ENCODE peak calls at places on chromosomes 4 and X, in eight cellular contexts. J, S, W, O, L, K, U and X are unnamed samples.

GRCh38 chr4:87103691-87104187 is 116.7 kb downstream of the KLHL8 start:
- DNase-seq in J (peak; percentile 9), S (no peak), W (peak; percentile 93), O (no peak), L (peak; percentile 84), K (no peak), U (no peak), X (peak; percentile 56)

GRCh38 chrX:37998586-37999267 is 7.6 kb upstream of the SYTL5 start:
- DNase-seq in J (no peak), S (no peak), W (peak; percentile 83), O (no peak), L (peak; percentile 80), K (no peak), U (no peak), X (no peak)

GRCh38 chr4:127000090-127000489 is 632.7 kb upstream of the INTU start:
- DNase-seq in J (no peak), S (no peak), W (no peak), O (no peak), L (peak; percentile 59), K (no peak), U (no peak), X (no peak)

GRCh38 chrX:108285361-108285760 is 152.9 kb downstream of the COL4A6 start:
- DNase-seq in J (no peak), S (no peak), W (no peak), O (no peak), L (no peak), K (no peak), U (no peak), X (no peak)

GRCh38 chr4:173199553-173199952 is 30.9 kb downstream of the GALNT7 start:
- DNase-seq in J (no peak), S (no peak), W (no peak), O (no peak), L (no peak), K (no peak), U (no peak), X (no peak)

GRCh38 chr4:16676247-16676646 is 222.2 kb downstream of the LDB2 start:
- DNase-seq in J (no peak), S (peak; percentile 13), W (no peak), O (no peak), L (no peak), K (no peak), U (no peak), X (no peak)

GRCh38 chr4:7101692-7102515 is 34.0 kb upstream of the GRPEL1 start:
- DNase-seq in J (peak; percentile 73), S (peak; percentile 75), W (peak; percentile 59), O (peak; percentile 80), L (peak; percentile 60), K (peak; percentile 83), U (peak; percentile 83), X (no peak)

GRCh38 chrX:114519524-114519923 is 64.4 kb upstream of the HTR2C start:
- DNase-seq in J (no peak), S (no peak), W (no peak), O (no peak), L (no peak), K (no peak), U (no peak), X (no peak)

GRCh38 chr4:15478724-15479088 is 9.0 kb downstream of the CC2D2A start:
- DNase-seq in J (no peak), S (no peak), W (no peak), O (no peak), L (no peak), K (no peak), U (no peak), X (no peak)

GRCh38 chrX:70219938-70220764 is 14.3 kb upstream of the AWAT1 start:
- DNase-seq in J (no peak), S (no peak), W (peak; percentile 84), O (peak; percentile 45), L (peak; percentile 1), K (no peak), U (no peak), X (peak; percentile 95)

GRCh38 chr4:56655627-56656345 is 25.3 kb downstream of the HOPX start:
- DNase-seq in J (no peak), S (peak; percentile 26), W (peak; percentile 29), O (no peak), L (no peak), K (no peak), U (no peak), X (no peak)

GRCh38 chrX:116267511-116268040 is 97.0 kb downstream of the AGTR2 start:
- DNase-seq in J (peak; percentile 12), S (no peak), W (no peak), O (no peak), L (no peak), K (no peak), U (no peak), X (no peak)

GRCh38 chrX:13220916-13221315 is 98.9 kb downstream of the ATXN3L start:
- DNase-seq in J (no peak), S (no peak), W (peak; percentile 84), O (no peak), L (peak; percentile 84), K (no peak), U (no peak), X (no peak)

GRCh38 chr4:85372986-85373385 is 102.0 kb upstream of the ARHGAP24 start:
- DNase-seq in J (no peak), S (no peak), W (no peak), O (no peak), L (no peak), K (no peak), U (no peak), X (no peak)

GRCh38 chrX:47483310-47484268 is 567 bp upstream of the ZNF41 start:
- DNase-seq in J (peak; percentile 24), S (peak; percentile 32), W (peak; percentile 8), O (peak; percentile 34), L (peak; percentile 30), K (peak; percentile 44), U (no peak), X (no peak)

GRCh38 chr4:75995727-75996126 is 5.0 kb upstream of the SDAD1 start:
- DNase-seq in J (peak; percentile 49), S (no peak), W (peak; percentile 70), O (no peak), L (peak; percentile 65), K (no peak), U (no peak), X (no peak)

GRCh38 chrX:110966839-110967238 is 129.2 kb upstream of the PAK3 start:
- DNase-seq in J (no peak), S (no peak), W (peak; percentile 28), O (no peak), L (no peak), K (no peak), U (no peak), X (no peak)

GRCh38 chr4:141047228-141047884 is 85.9 kb downstream of the RNF150 start:
- DNase-seq in J (no peak), S (no peak), W (peak; percentile 52), O (no peak), L (peak; percentile 87), K (no peak), U (no peak), X (no peak)

GRCh38 chr4:37844204-37844603 is 17.7 kb downstream of the PGM2 start:
- DNase-seq in J (no peak), S (no peak), W (no peak), O (no peak), L (no peak), K (no peak), U (no peak), X (no peak)

GRCh38 chr4:32219306-32220075 is 1499.3 kb downstream of the PCDH7 start:
- DNase-seq in J (no peak), S (no peak), W (no peak), O (no peak), L (peak; percentile 15), K (no peak), U (no peak), X (no peak)

GRCh38 chr4:39559641-39560040 is 32.4 kb upstream of the UGDH start:
- DNase-seq in J (no peak), S (no peak), W (no peak), O (peak; percentile 56), L (no peak), K (no peak), U (no peak), X (no peak)

GRCh38 chr4:139666735-139667266 is 1.2 kb downstream of the MGST2 start:
- DNase-seq in J (peak; percentile 40), S (no peak), W (peak; percentile 76), O (peak; percentile 74), L (peak; percentile 76), K (peak; percentile 61), U (no peak), X (peak; percentile 78)

GRCh38 chrX:153410888-153411254 is 401 bp upstream of the ZFP92 start:
- DNase-seq in J (no peak), S (no peak), W (no peak), O (no peak), L (no peak), K (no peak), U (no peak), X (no peak)
- H3K4me3 ChIP-seq in J (peak overlapping the region; percentile 42), S (peak overlapping the region; percentile 60), W (no peak overlapping the region), O (peak overlapping the region; percentile 32), L (no peak overlapping the region), K (peak overlapping the region; percentile 61), U (peak overlapping the region; percentile 48), X (no peak overlapping the region)

DNA sequence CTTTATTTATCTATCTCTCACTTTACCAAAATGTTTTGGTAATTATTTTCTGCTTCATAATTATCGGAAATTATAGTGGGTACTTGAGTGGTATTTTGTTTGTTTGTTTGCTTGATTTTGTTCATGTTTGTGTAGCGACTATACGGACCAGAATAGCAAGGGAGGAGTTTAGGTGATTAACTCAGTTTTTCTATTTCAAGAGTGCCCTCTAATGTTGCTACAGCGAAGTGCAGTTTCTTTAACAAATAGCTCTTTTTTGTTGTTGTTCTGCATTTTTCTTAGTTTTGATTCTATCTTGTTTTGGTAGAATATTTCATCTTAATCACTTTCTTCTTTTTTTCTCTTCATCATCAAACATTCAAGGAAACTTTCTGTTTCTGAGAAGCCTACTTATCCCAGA is 40.8 kb upstream of the QRFPR start:
- DNase-seq in J (peak; percentile 49), S (no peak), W (peak; percentile 36), O (no peak), L (no peak), K (no peak), U (no peak), X (no peak)
- TF ChIP-seq CTCF in J (peak; percentile 71), S (no peak), W (peak; percentile 44), O (peak; percentile 9), L (no peak), K (peak; percentile 29), U (no peak), X (peak; percentile 60)

GRCh38 chrX:73213734-73214133 is 917 bp downstream of the NAP1L2 start:
- DNase-seq in J (no peak), S (no peak), W (peak; percentile 0), O (no peak), L (no peak), K (no peak), U (no peak), X (no peak)
- H3K4me3 ChIP-seq in J (peak overlapping the region; percentile 33), S (peak overlapping the region; percentile 57), W (no peak overlapping the region), O (peak overlapping the region; percentile 40), L (no peak overlapping the region), K (peak overlapping the region; percentile 55), U (peak overlapping the region; percentile 32), X (peak overlapping the region; percentile 68)

DNA sequence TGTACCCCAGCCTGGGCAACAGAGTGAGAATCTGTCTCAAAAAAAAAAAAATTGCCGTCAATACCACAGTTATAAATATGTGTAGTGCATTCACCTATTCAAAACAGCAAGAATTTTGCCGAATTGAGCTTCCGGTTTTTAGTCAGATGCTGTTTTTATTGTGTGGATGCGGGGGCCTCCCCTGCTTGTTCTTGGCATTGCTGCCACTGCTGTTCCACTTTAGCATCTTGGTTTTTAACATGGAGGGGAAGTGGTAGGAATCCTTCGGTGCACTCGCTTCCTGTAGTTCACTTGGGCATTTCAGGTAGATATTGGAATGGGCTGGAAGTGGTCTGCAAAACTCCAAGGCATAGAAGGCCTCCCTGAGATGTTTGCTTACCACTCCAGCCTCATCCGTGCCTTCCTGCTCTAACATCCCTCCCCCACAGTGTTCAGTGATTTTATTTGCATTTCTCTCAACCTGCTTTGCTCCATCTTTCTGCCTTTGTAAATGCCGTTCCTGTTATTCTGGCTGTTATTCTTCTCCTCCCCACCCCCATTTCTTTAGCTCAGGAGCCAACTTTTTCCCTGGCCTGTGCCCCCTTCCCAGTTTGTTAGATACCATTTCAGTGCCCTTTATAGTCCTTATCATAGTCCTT is 25.5 kb downstream of the MOB1B start:
- DNase-seq in J (no peak), S (no peak), W (no peak), O (no peak), L (no peak), K (no peak), U (no peak), X (no peak)
- TF ChIP-seq CTCF in J (no peak), S (no peak), W (no peak), O (no peak), L (no peak), K (no peak), U (no peak), X (no peak)